ENCODE peak calls at places on chromosomes 16 and 17, in eight cellular contexts. Y is activated T-helper 1 cell treated with anti-CD3 and anti-CD28 coated beads, Interleukin-12 subunit alpha, Interleukin-12 subunit beta, Interleukin-2, Interleukin-4 antibody, amounts not matched to agents 30 ng/mL and 10 ng/mL and 1 ng/mL, durations not matched to agents 14 hours and 24 hours and 36 hours; D is CD4-positive, CD25-positive, alpha-beta regulatory T cell; F is amniotic stem cell; N is epithelial cell of prostate; L is renal cortical epithelial cell; Z is caudate nucleus; X is SK-N-SH. W is an unnamed sample.
A peak's percentile ranks its signal among the peaks of the same experiment; 100 is the strongest.

GRCh38 chr17:17888821-17889220 is 52.0 kb upstream of the SREBF1 start:
- DNase-seq in Y (no peak), D (no peak), F (no peak), N (no peak), L (no peak), Z (no peak), X (peak; percentile 53), W (no peak)

GRCh38 chr16:69610356-69610755 is 44.6 kb downstream of the NFAT5 start:
- DNase-seq in Y (no peak), D (no peak), F (no peak), N (no peak), L (peak; percentile 52), Z (no peak), X (peak; percentile 9), W (peak; percentile 45)

GRCh38 chr17:21218101-21218500 is 4.1 kb upstream of the TMEM11 start:
- DNase-seq in Y (no peak), D (no peak), F (no peak), N (no peak), L (no peak), Z (no peak), X (peak; percentile 54), W (no peak)

GRCh38 chr16:35795361-35796029 is 2336.1 kb downstream of the TP53TG3F start:
- DNase-seq in Y (no peak), D (no peak), F (no peak), N (no peak), L (no peak), Z (no peak), X (peak; percentile 63), W (no peak)

GRCh38 chr16:85003076-85003475 is 8.3 kb downstream of the ZDHHC7 start:
- DNase-seq in Y (no peak), D (no peak), F (no peak), N (no peak), L (no peak), Z (no peak), X (no peak), W (no peak)

GRCh38 chr16:81646561-81646960 is 132.5 kb upstream of the PLCG2 start:
- DNase-seq in Y (no peak), D (no peak), F (no peak), N (no peak), L (peak; percentile 29), Z (no peak), X (no peak), W (no peak)

GRCh38 chr17:51046527-51047384 is 73.9 kb downstream of the SPAG9 start:
- DNase-seq in Y (no peak), D (no peak), F (peak; percentile 27), N (no peak), L (peak; percentile 88), Z (peak; percentile 93), X (peak; percentile 84), W (peak; percentile 76)

GRCh38 chr17:78315355-78316114 is 44.3 kb downstream of the SOCS3 start:
- DNase-seq in Y (peak; percentile 28), D (peak; percentile 55), F (peak; percentile 83), N (no peak), L (peak; percentile 94), Z (no peak), X (peak; percentile 57), W (peak; percentile 97)

GRCh38 chr16:8928467-8928957 is 35.2 kb downstream of the USP7 start:
- DNase-seq in Y (no peak), D (no peak), F (no peak), N (no peak), L (no peak), Z (no peak), X (no peak), W (no peak)

GRCh38 chr16:66451548-66451947 is 24.5 kb downstream of the BEAN1 start:
- DNase-seq in Y (no peak), D (no peak), F (no peak), N (no peak), L (no peak), Z (no peak), X (no peak), W (no peak)

GRCh38 chr16:73058221-73058615 is 10.3 kb upstream of the ZFHX3 start:
- DNase-seq in Y (peak; percentile 17), D (no peak), F (no peak), N (no peak), L (no peak), Z (no peak), X (peak; percentile 72), W (no peak)

W was measured in SJSA1.